ENCODE peak calls at places on chromosome 12, in six cellular contexts. F is neuronal stem cell, D is H1, O is IMR-90, S is H9, T is mesenchymal stem cell. M is an unnamed sample.
A peak's percentile ranks its signal among the peaks of the same experiment; 100 is the strongest.

GRCh38 chr12:22856120-22856699 is 231.2 kb downstream of the ETNK1 start:
- DNase-seq in S (no peak), F (peak; percentile 14), D (no peak), T (peak; percentile 43), O (peak; percentile 45), M (no peak)

GRCh38 chr12:109888179-109889020 is 8.1 kb upstream of the GLTP start:
- DNase-seq in S (no peak), O (peak; percentile 97), F (no peak), T (peak; percentile 82), D (no peak), M (peak; percentile 74)

GRCh38 chr12:57096748-57097553 is 8.0 kb downstream of the NAB2 start:
- DNase-seq in S (no peak), D (no peak), F (no peak), T (no peak), O (no peak), M (no peak)

GRCh38 chr12:49019435-49020317 is 1.1 kb upstream of the PRKAG1 start:
- DNase-seq in O (peak; percentile 23), D (no peak), T (peak; percentile 53), F (no peak), S (peak; percentile 75), M (peak; percentile 21)

GRCh38 chr12:5200276-5201087 is 156.8 kb downstream of the KCNA5 start:
- DNase-seq in T (peak; percentile 4), F (peak; percentile 71), D (peak; percentile 58), O (peak; percentile 28), S (peak; percentile 91), M (peak; percentile 45)

GRCh38 chr12:131391399-131391798 is 319.5 kb upstream of the SFSWAP start:
- DNase-seq in D (no peak), T (no peak), S (no peak), F (no peak), O (no peak), M (no peak)

GRCh38 chr12:94710933-94711332 is 60.6 kb upstream of the TMCC3 start:
- DNase-seq in F (no peak), D (no peak), T (no peak), O (peak; percentile 4), S (peak; percentile 67), M (peak; percentile 47)

GRCh38 chr12:43004908-43005307 is 415.4 kb upstream of the PRICKLE1 start:
- DNase-seq in O (no peak), S (no peak), D (no peak), F (no peak), T (no peak), M (no peak)

GRCh38 chr12:38144049-38144448 is 172.5 kb upstream of the ALG10B start:
- DNase-seq in S (no peak), O (no peak), T (no peak), D (no peak), F (no peak), M (no peak)

GRCh38 chr12:90959538-90960139 is 4.7 kb upstream of the CCER1 start:
- DNase-seq in D (no peak), O (peak; percentile 58), T (peak; percentile 61), F (peak; percentile 23), S (no peak), M (peak; percentile 75)

GRCh38 chr12:32893458-32893857 is 3.1 kb downstream of the PKP2 start:
- DNase-seq in T (peak; percentile 42), D (no peak), F (no peak), S (no peak), O (no peak), M (peak; percentile 56)

GRCh38 chr12:1206118-1206734 is 215.2 kb downstream of the ERC1 start:
- DNase-seq in F (no peak), T (peak; percentile 17), O (no peak), D (no peak), S (no peak), M (no peak)

GRCh38 chr12:30154996-30155730 is 371.4 kb upstream of the TMTC1 start:
- DNase-seq in O (peak; percentile 8), S (no peak), D (no peak), T (peak; percentile 17), F (no peak), M (no peak)

GRCh38 chr12:129483494-129483893 is 420.3 kb downstream of the TMEM132D start:
- DNase-seq in D (no peak), T (no peak), F (no peak), O (no peak), S (no peak), M (no peak)

GRCh38 chr12:131783915-131784541 is 44.2 kb upstream of the MMP17 start:
- DNase-seq in F (no peak), O (peak; percentile 86), S (peak; percentile 72), T (peak; percentile 87), D (no peak), M (peak; percentile 20)

GRCh38 chr12:105641742-105642141 is 311.3 kb downstream of the C12orf75 start:
- DNase-seq in F (no peak), O (peak; percentile 11), T (peak; percentile 58), D (no peak), S (no peak), M (no peak)

GRCh38 chr12:92719674-92720073 is 16.9 kb downstream of the PLEKHG7 start:
- DNase-seq in S (no peak), F (no peak), T (no peak), O (peak; percentile 22), D (no peak), M (no peak)

DNA sequence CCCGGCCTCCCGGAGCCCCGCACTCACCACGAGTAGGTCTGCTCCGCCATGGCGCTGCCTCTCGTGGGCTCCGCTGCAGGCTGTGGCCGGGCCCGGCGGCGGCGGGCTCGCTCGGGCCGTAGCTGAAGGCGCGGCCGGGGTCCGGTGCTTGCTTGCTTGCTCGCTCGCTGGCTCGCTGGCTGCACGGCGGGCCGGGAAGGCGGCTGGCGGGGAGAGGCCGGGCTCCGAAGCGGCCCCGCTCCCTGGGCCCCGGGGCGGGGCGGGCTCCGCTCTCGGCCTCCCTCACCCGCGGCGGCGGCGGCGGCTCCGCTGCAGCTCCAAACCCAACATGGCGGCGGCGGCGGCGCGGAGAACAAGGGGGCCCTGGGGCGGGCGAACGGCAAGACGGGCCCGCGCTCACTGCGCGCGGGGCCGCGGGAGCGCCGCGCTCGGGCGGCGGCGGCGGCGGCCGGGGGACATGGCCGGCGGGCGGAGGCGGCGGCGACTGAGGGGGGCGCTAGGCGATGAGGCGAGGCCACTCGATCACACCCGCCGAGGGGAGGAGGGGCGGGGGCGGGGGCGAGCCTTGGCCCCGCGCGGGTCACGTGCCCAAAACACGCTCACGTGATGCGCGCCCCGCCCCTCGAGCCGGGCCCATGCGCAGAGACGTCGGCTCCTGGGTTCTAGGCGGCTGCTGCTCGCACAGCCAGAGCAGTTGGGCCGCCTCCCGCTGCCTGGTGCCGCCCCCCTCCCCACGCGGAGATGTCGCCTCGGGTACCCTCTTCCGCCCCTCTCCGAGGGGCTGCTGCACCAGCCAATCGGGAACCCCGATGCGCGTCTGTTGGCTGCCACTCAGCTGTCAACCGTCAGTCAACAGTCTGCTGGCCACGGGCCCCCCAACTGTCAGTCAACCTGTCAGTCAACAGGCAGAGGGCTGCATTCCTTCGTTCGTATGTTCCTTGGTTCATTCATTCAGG is at the start of gene SPPL3:
- DNase-seq in T (peak; percentile 87), F (peak; percentile 88), D (peak; percentile 60), S (peak; percentile 97), O (peak; percentile 73), M (peak; percentile 71)
- H3K4ac ChIP-seq in T (peak within 1 kb of the TSS; percentile 94), F (peak within 1 kb of the TSS; percentile 66), D (no peak within 1 kb of the TSS), S (no peak within 1 kb of the TSS), O (peak within 1 kb of the TSS; percentile 48), M (peak within 1 kb of the TSS; percentile 21)

DNA sequence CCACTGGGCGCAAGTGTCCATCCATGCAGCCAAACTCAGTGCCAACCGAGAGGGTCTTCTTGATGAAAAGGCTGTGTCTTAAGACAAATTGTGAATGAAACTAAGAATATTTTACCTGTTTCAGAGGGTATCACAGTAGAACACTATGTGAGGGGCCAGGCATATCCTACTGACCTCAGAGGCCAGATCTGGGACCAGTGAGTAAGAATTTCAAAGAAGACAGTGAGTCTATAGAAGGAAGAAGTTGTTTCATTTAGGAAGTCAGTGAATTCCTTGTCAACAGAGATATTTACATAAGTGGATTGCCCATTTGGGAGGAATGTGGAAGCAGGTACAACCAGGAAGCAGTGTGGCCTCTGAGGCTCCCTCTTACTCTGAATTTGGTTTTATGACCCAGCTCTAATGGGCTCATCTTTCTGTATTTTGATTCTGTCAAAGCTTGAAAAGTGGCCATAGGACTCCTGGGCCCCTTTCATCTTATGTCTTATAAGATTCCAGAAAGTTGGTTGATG is 137.4 kb downstream of the ZNF664 start:
- DNase-seq in F (no peak), O (no peak), S (no peak), T (no peak), D (no peak), M (no peak)
- H2AFZ ChIP-seq in F (peak overlapping the region; percentile 36), O (no peak overlapping the region), S (no peak overlapping the region), T (no peak overlapping the region), D (peak overlapping the region; percentile 75), M (no peak overlapping the region)

DNA sequence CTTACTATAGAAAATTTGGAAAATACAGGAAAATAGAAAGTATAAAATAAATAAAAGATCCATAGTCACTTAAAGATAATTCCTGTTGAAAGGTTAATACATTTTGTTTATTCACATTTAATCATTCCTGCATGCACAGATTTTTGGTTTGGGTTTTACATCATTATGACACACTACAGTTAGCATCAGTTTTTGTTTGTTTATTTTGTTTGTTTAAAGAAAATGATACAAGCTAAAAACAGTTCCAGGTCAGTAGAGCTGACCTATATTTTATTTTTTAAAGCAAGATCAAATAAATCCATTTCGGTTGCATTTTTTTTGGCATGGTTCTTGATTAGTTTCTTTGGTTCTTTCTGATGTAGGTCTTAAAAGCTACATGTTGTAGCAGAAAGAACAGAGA is 68.8 kb upstream of the CCDC91 start:
- DNase-seq in F (no peak), O (no peak), T (no peak), S (no peak), D (no peak), M (no peak)
- H3K9ac ChIP-seq in F (no peak overlapping the region), O (no peak overlapping the region), T (no peak overlapping the region), S (no peak overlapping the region), D (no peak overlapping the region), M (no peak overlapping the region)

GRCh38 chr12:114744285-114744684 is 60.3 kb upstream of the TBX3 start:
- DNase-seq in D (no peak), F (no peak), O (no peak), T (no peak), S (no peak), M (no peak)

GRCh38 chr12:114744696-114745095 is 60.7 kb upstream of the TBX3 start:
- DNase-seq in O (peak; percentile 93), T (no peak), F (no peak), D (no peak), S (no peak), M (no peak)

GRCh38 chr12:114743799-114744198 is 59.8 kb upstream of the TBX3 start:
- DNase-seq in O (no peak), F (no peak), D (no peak), S (no peak), T (no peak), M (no peak)

GRCh38 chr12:114747156-114747555 is 63.2 kb upstream of the TBX3 start:
- DNase-seq in T (no peak), S (no peak), F (no peak), O (peak; percentile 70), D (no peak), M (no peak)

DNA sequence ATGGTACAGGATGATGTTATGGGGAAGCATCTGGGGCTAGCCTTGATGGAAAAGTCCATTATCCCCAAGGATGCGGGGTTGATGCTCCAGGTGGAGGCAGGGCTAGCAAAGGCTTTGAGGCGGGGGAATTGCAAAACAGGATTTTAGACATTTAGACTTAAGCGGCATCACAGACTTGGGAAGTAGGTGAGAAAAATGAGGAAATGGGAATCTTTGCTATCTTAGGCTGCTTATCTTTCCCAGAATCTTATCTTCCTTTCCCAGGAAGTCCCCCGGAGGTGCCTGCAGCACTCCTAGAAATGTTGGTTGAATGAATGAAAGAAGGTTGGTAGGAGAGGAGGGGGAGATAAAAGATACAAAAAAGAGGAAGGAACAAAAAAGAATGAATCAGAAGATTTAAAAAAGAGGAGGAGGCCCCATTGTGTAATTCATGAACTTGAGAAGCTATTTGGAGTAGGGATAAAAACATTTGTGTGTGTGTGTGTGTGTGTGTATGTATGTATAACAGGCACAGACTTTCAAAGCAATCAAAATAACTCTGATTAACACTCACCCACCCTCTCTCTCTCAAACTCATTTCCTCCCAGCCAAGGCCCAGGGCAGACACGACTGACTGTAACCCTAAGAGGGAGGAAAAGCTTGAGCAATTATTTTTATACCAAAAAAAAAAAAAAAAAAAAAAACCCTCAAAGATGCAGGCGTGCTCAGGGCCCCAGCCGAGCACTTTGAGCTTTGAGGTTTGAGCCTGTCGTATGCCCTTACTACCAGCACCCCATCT is 62.5 kb upstream of the TBX3 start:
- DNase-seq in S (no peak), D (no peak), T (no peak), O (peak; percentile 78), F (no peak), M (peak; percentile 20)
- H3K4ac ChIP-seq in S (no peak overlapping the region), D (no peak overlapping the region), T (no peak overlapping the region), O (peak overlapping the region; percentile 93), F (no peak overlapping the region), M (peak overlapping the region; percentile 48)

M was measured in trophoblast cell.